ENCODE peak calls at places on chromosomes 12 and 14, in ten cellular contexts. R, Z, X, W, C, E, V, Y, J and L are unnamed samples.

GRCh38 chr14:32183151-32184048 is 18.4 kb upstream of the RNU6-7 start:
- DNase-seq in R (no peak), W (no peak), Y (no peak), V (no peak), Z (no peak), J (no peak), E (no peak), X (no peak), C (no peak), L (no peak)

GRCh38 chr12:76611533-76611932 is 52.0 kb upstream of the OSBPL8 start:
- DNase-seq in W (no peak), J (no peak), X (peak), V (no peak), C (no peak), R (no peak), Z (peak), Y (peak), E (no peak), L (peak)

GRCh38 chr12:100193085-100193484 is 7.5 kb upstream of the ACTR6 start:
- DNase-seq in C (no peak), R (no peak), X (no peak), W (no peak), Y (no peak), V (no peak), J (no peak), Z (no peak), E (no peak), L (no peak)

GRCh38 chr14:94164685-94165431 is 9.3 kb upstream of the PPP4R4 start:
- DNase-seq in C (peak), Y (no peak), X (no peak), J (no peak), W (no peak), V (no peak), E (no peak), R (peak), Z (no peak), L (no peak)

GRCh38 chr12:15534322-15534721 is 212.0 kb downstream of the PTPRO start:
- DNase-seq in V (no peak), R (no peak), J (no peak), X (no peak), E (no peak), Z (no peak), Y (peak), W (no peak), C (no peak), L (peak)

GRCh38 chr14:41663478-41663845 is 56.8 kb downstream of the LRFN5 start:
- DNase-seq in Z (no peak), E (no peak), R (no peak), Y (peak), X (no peak), C (no peak), V (no peak), J (no peak), W (no peak), L (no peak)

GRCh38 chr12:5578775-5579174 is 146.9 kb downstream of the NTF3 start:
- DNase-seq in E (no peak), X (no peak), Y (no peak), V (no peak), R (no peak), C (no peak), J (no peak), Z (no peak), W (no peak), L (no peak)

GRCh38 chr12:57522887-57523705 is 472 bp downstream of the MBD6 start:
- DNase-seq in Z (peak), E (peak), J (peak), W (peak), C (peak), X (peak), V (peak), R (peak), Y (no peak), L (peak)

GRCh38 chr12:65673732-65674131 is 150.6 kb upstream of the HMGA2 start:
- DNase-seq in W (no peak), J (no peak), Z (no peak), C (no peak), R (no peak), X (no peak), Y (peak), E (no peak), V (no peak), L (peak)

GRCh38 chr14:31927348-31927826 is 149.7 kb upstream of the ARHGAP5 start:
- DNase-seq in Z (peak), C (no peak), X (peak), W (no peak), V (no peak), R (peak), Y (peak), J (peak), E (no peak), L (peak)

GRCh38 chr12:69278814-69279782 is 39.7 kb downstream of the CPSF6 start:
- DNase-seq in E (no peak), W (no peak), R (no peak), C (no peak), Z (no peak), X (no peak), V (no peak), Y (no peak), J (no peak), L (no peak)

GRCh38 chr12:26571539-26571938 is 261.5 kb downstream of the ITPR2 start:
- DNase-seq in C (no peak), W (no peak), Y (no peak), J (no peak), X (no peak), E (no peak), V (no peak), R (no peak), Z (no peak), L (no peak)

GRCh38 chr12:32331133-32331532 is 68.2 kb upstream of the FGD4 start:
- DNase-seq in J (no peak), C (no peak), R (no peak), W (no peak), Z (peak), V (no peak), X (no peak), E (no peak), Y (no peak), L (peak)

GRCh38 chr12:69052613-69053408 is 119.8 kb upstream of the CPM start:
- DNase-seq in V (peak), Z (peak), C (no peak), J (no peak), R (no peak), X (peak), W (no peak), Y (peak), E (no peak), L (peak)

GRCh38 chr12:13561923-13562322 is 365.4 kb downstream of the EMP1 start:
- DNase-seq in E (no peak), X (no peak), Z (no peak), Y (no peak), V (no peak), R (no peak), W (no peak), J (no peak), C (no peak), L (no peak)

GRCh38 chr12:64083285-64084210 is 138.5 kb downstream of the KICS2 start:
- DNase-seq in C (peak), J (peak), Y (peak), X (peak), V (peak), R (no peak), W (no peak), E (peak), Z (peak), L (peak)

GRCh38 chr12:6872073-6873048 is 742 bp downstream of the SPSB2 start:
- DNase-seq in V (peak), C (peak), R (peak), J (peak), E (peak), W (peak), Y (peak), X (peak), Z (peak), L (peak)

GRCh38 chr12:75884465-75884985 is 147.1 kb downstream of the PHLDA1 start:
- DNase-seq in C (no peak), R (no peak), E (no peak), J (no peak), V (no peak), Z (no peak), Y (no peak), X (no peak), W (no peak), L (no peak)

GRCh38 chr14:52068741-52069616 is at the start of gene NID2:
- DNase-seq in C (peak), Z (peak), X (peak), V (peak), R (peak), E (peak), J (peak), Y (peak), W (no peak), L (peak)

GRCh38 chr12:78146365-78146772 is 315.7 kb downstream of the NAV3 start:
- DNase-seq in Y (peak), R (no peak), W (no peak), V (no peak), J (no peak), C (no peak), E (no peak), X (peak), Z (peak), L (peak)

GRCh38 chr12:107231269-107231668 is 137.9 kb upstream of the CRY1 start:
- DNase-seq in Y (no peak), C (no peak), E (no peak), J (no peak), Z (no peak), R (no peak), W (no peak), V (no peak), X (no peak), L (no peak)

GRCh38 chr14:66383271-66383670 is 102.9 kb upstream of the CCDC196 start:
- DNase-seq in Y (no peak), V (no peak), C (no peak), W (no peak), J (no peak), X (no peak), Z (no peak), E (no peak), R (peak), L (no peak)

GRCh38 chr12:21551811-21552469 is 25.8 kb downstream of the SPX start:
- DNase-seq in Z (no peak), C (no peak), R (no peak), Y (no peak), W (no peak), X (no peak), J (no peak), V (no peak), E (no peak), L (peak)

GRCh38 chr12:31322651-31323248 is 3.2 kb downstream of the SINHCAF start:
- DNase-seq in C (no peak), J (no peak), Z (peak), W (no peak), Y (peak), V (peak), X (peak), R (no peak), E (no peak), L (peak)

GRCh38 chr12:121580959-121581680 is at the start of gene KDM2B:
- DNase-seq in E (peak), R (peak), Y (peak), X (no peak), W (no peak), C (peak), V (peak), Z (no peak), J (peak), L (peak)

GRCh38 chr12:106672308-106673085 is 89.7 kb downstream of the RFX4 start:
- DNase-seq in E (no peak), C (no peak), Z (no peak), R (peak), X (no peak), V (no peak), Y (no peak), J (no peak), W (no peak), L (no peak)

GRCh38 chr12:52243774-52244614 is 11.0 kb downstream of the KRT7 start:
- DNase-seq in E (peak), V (peak), Y (peak), W (peak), X (peak), R (no peak), C (peak), Z (peak), J (peak), L (peak)

GRCh38 chr14:56150645-56151345 is 32.6 kb downstream of the PELI2 start:
- DNase-seq in Y (no peak), V (no peak), J (no peak), E (no peak), C (no peak), R (no peak), X (peak), W (no peak), Z (no peak), L (no peak)

GRCh38 chr12:125685885-125686284 is 620.6 kb downstream of the AACS start:
- DNase-seq in R (no peak), J (no peak), Y (no peak), X (no peak), W (no peak), Z (no peak), V (no peak), C (no peak), E (no peak), L (peak)

GRCh38 chr12:125687403-125687802 is 622.2 kb downstream of the AACS start:
- DNase-seq in W (no peak), V (no peak), R (no peak), E (no peak), X (no peak), Y (no peak), C (no peak), Z (no peak), J (no peak), L (no peak)

GRCh38 chr12:125684968-125685790 is 619.9 kb downstream of the AACS start:
- DNase-seq in V (no peak), Y (no peak), W (no peak), R (no peak), E (no peak), X (no peak), C (no peak), J (no peak), Z (no peak), L (no peak)

GRCh38 chr12:125687820-125688219 is 622.6 kb downstream of the AACS start:
- DNase-seq in E (no peak), Z (no peak), Y (no peak), X (no peak), C (no peak), W (no peak), V (no peak), R (no peak), J (no peak), L (no peak)

GRCh38 chr12:125683748-125684381 is 618.6 kb downstream of the AACS start:
- DNase-seq in E (peak), V (peak), R (peak), Z (no peak), Y (no peak), J (no peak), W (no peak), C (no peak), X (peak), L (no peak)
- TF ChIP-seq CTCF in E (peak), V (no peak), R (peak), Z (peak), Y (no peak), J (peak), W (no peak), C (no peak), X (no peak), L (no peak)

GRCh38 chr14:35543006-35543405 is 9.0 kb downstream of the INSM2 start:
- DNase-seq in Z (no peak), Y (no peak), C (no peak), V (no peak), X (no peak), E (no peak), R (no peak), W (no peak), J (no peak), L (no peak)
- TF ChIP-seq CTCF in Z (no peak), Y (no peak), C (no peak), V (no peak), X (no peak), E (no peak), R (no peak), W (no peak), J (no peak), L (no peak)

DNA sequence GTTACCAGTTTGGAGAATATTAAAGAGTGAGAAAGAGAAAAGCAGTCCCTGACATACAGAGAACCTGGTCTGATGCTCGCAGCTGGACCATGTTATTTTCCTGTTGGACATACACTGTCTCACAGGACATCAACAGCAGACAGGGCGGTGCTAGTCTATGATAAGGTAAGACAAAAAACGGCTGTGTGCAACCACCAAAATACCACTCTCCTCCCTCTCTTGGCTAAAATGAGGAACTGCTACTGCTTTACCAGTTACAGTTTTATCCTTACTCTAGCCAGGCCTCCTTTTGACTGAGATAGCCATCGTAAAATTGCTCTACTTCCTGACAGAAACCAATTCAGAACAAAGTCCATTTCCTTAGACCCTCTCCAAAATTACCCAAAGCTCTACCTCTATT is 47.0 kb upstream of the ERGIC2 start:
- DNase-seq in Z (no peak), E (no peak), J (no peak), W (no peak), Y (no peak), V (no peak), C (no peak), X (peak), R (no peak), L (peak)
- TF ChIP-seq CTCF in Z (no peak), E (no peak), J (peak), W (peak), Y (no peak), V (no peak), C (no peak), X (no peak), R (peak), L (peak)

GRCh38 chr12:131005161-131006035 is 51.7 kb downstream of the ADGRD1 start:
- DNase-seq in Z (no peak), W (no peak), R (no peak), X (no peak), E (no peak), V (no peak), Y (no peak), J (no peak), C (no peak), L (no peak)
- TF ChIP-seq CTCF in Z (no peak), W (no peak), R (no peak), X (no peak), E (no peak), V (no peak), Y (no peak), J (no peak), C (no peak), L (no peak)

DNA sequence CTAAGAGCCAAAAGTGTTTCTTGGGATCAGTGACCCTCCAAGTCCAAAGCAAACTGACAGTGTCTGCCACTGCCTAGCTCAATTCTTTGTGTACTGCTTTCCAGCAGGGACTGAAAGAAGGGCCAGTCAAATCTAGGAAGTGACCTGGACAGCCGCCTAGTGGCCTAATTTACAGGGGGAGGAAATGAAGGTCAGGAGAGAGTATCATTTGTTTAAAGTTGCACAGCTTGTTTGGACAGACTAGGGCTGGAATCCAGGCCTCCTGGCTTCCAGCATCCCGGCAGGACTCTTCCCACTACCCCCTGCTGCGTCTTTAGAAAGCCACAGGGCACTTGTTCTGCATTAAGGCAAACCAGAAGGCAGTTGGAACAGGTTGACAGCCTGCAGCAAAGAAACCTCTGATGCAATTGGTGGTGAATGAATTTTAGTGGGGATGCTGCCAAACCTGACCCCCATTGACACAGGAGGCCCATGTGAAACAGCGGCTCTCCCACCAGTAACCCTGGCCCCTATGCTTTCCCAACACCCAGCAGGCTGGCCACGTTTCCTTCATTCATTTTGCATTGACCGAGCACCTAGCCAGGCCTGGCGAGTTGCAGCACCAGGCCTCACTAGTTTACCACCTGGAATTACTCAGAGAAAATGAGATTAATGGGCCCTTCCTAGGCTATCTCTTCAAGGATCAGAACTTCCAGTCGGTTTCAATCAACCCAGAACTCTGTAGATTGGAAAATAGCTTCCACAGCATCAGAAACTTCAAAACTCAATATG is 28.2 kb downstream of the GALNT16 start:
- DNase-seq in E (peak), V (no peak), Z (no peak), X (peak), C (peak), W (no peak), Y (peak), J (peak), R (peak), L (peak)
- TF ChIP-seq CTCF in E (peak), V (peak), Z (no peak), X (peak), C (peak), W (no peak), Y (peak), J (peak), R (peak), L (peak)

GRCh38 chr12:110760204-110760609 is 17.5 kb upstream of the PPP1CC start:
- DNase-seq in C (no peak), X (peak), J (no peak), R (no peak), V (no peak), Y (no peak), W (no peak), E (no peak), Z (no peak), L (no peak)
- TF ChIP-seq CTCF in C (no peak), X (no peak), J (no peak), R (no peak), V (no peak), Y (no peak), W (no peak), E (no peak), Z (no peak), L (no peak)

GRCh38 chr14:69647216-69647615 is 35.8 kb downstream of the SUSD6 start:
- DNase-seq in V (no peak), Y (no peak), E (no peak), W (no peak), R (no peak), J (no peak), C (no peak), X (no peak), Z (no peak), L (no peak)

GRCh38 chr14:69644814-69645213 is 33.4 kb downstream of the SUSD6 start:
- DNase-seq in R (no peak), X (no peak), Y (no peak), C (no peak), J (no peak), W (no peak), V (no peak), Z (no peak), E (no peak), L (no peak)

GRCh38 chr14:69648480-69649414 is 37.4 kb downstream of the SUSD6 start:
- DNase-seq in E (no peak), X (peak), Z (no peak), R (no peak), W (no peak), Y (peak), J (no peak), C (no peak), V (no peak), L (peak)

GRCh38 chr14:69640931-69641330 is 29.5 kb downstream of the SUSD6 start:
- DNase-seq in Y (no peak), R (no peak), V (no peak), E (no peak), W (no peak), Z (no peak), C (no peak), X (no peak), J (no peak), L (no peak)

GRCh38 chr14:69643430-69644200 is 32.2 kb downstream of the SUSD6 start:
- DNase-seq in W (peak), C (no peak), Y (peak), J (no peak), E (peak), R (no peak), V (peak), Z (peak), X (peak), L (peak)
- TF ChIP-seq CTCF in W (no peak), C (no peak), Y (no peak), J (no peak), E (no peak), R (no peak), V (no peak), Z (no peak), X (no peak), L (no peak)

GRCh38 chr12:97640826-97641225 is 178.2 kb downstream of the RMST start:
- DNase-seq in X (no peak), V (no peak), R (no peak), W (no peak), Z (peak), Y (peak), E (no peak), J (no peak), C (no peak), L (no peak)
- TF ChIP-seq CTCF in X (no peak), V (no peak), R (no peak), W (no peak), Z (no peak), Y (no peak), E (no peak), J (no peak), C (no peak), L (no peak)

GRCh38 chr12:118960865-118961264 is 20.5 kb upstream of the SRRM4 start:
- DNase-seq in X (no peak), V (no peak), Y (no peak), C (no peak), J (no peak), W (no peak), R (no peak), Z (no peak), E (no peak), L (no peak)
- TF ChIP-seq CTCF in X (no peak), V (no peak), Y (no peak), C (no peak), J (no peak), W (no peak), R (no peak), Z (no peak), E (no peak), L (no peak)

GRCh38 chr12:85029456-85029855 is 6.6 kb downstream of the TSPAN19 start:
- DNase-seq in V (no peak), Y (peak), J (no peak), E (no peak), W (no peak), X (peak), Z (peak), R (no peak), C (no peak), L (peak)
- TF ChIP-seq CTCF in V (peak), Y (peak), J (peak), E (peak), W (peak), X (peak), Z (peak), R (peak), C (peak), L (peak)